ENCODE peak calls at places on chromosomes 4 and X, in five cellular contexts. V, H, U, E and W are unnamed samples. For H3K36me3, the result is how much of the 10 kb centered on the place peaks cover.

GRCh38 chr4:11438647-11439046 is 10.0 kb upstream of the HS3ST1 start:
- DNase-seq in V (no peak), H (no peak), U (no peak), E (no peak), W (no peak)

GRCh38 chr4:2258091-2259035 is 3.5 kb downstream of the MXD4 start:
- DNase-seq in V (peak), H (peak), U (no peak), E (peak), W (peak)

GRCh38 chr4:102477657-102478056 is 23.5 kb upstream of the NFKB1 start:
- DNase-seq in V (no peak), H (no peak), U (peak), E (no peak), W (no peak)

GRCh38 chrX:39592776-39593175 is 505.0 kb downstream of the BCOR start:
- DNase-seq in V (no peak), H (no peak), U (no peak), E (no peak), W (no peak)

GRCh38 chr4:121696140-121696640 is 590 bp downstream of the ANXA5 start:
- DNase-seq in V (peak), H (peak), U (peak), E (peak), W (no peak)

GRCh38 chr4:71187399-71188196 is 151.2 kb upstream of the SLC4A4 start:
- DNase-seq in V (no peak), H (peak), U (peak), E (no peak), W (no peak)

GRCh38 chr4:126687655-126688358 is 945.0 kb upstream of the INTU start:
- DNase-seq in V (no peak), H (no peak), U (peak), E (no peak), W (no peak)

GRCh38 chr4:3687538-3687937 is 78.6 kb upstream of the ADRA2C start:
- DNase-seq in V (peak), H (no peak), U (no peak), E (no peak), W (no peak)

GRCh38 chr4:150160473-150160872 is 82.2 kb downstream of the DCLK2 start:
- DNase-seq in V (no peak), H (no peak), U (no peak), E (no peak), W (no peak)

GRCh38 chr4:47465008-47465407 is 1.5 kb upstream of the COMMD8 start:
- DNase-seq in V (no peak), H (no peak), U (no peak), E (no peak), W (no peak)

GRCh38 chrX:57453901-57454300 is 137.9 kb upstream of the ZXDB start:
- DNase-seq in V (no peak), H (no peak), U (peak), E (no peak), W (no peak)

GRCh38 chr4:3329887-3330286 is 37.1 kb downstream of the RGS12 start:
- DNase-seq in V (no peak), H (no peak), U (no peak), E (no peak), W (no peak)

GRCh38 chr4:988726-989721 is 2.2 kb downstream of the IDUA start:
- DNase-seq in V (peak), H (no peak), U (no peak), E (peak), W (no peak)

GRCh38 chrX:46185923-46186810 is 359.1 kb downstream of the ZNF674 start:
- DNase-seq in V (no peak), H (no peak), U (no peak), E (no peak), W (no peak)

GRCh38 chr4:67918428-67918827 is 34.6 kb upstream of the TMPRSS11D start:
- DNase-seq in V (no peak), H (no peak), U (no peak), E (no peak), W (no peak)

GRCh38 chrX:4397471-4397870 is 684.0 kb upstream of the PRKX start:
- DNase-seq in V (no peak), H (no peak), U (no peak), E (no peak), W (no peak)

GRCh38 chr4:185479507-185479971 is 8.0 kb upstream of the CCDC110 start:
- DNase-seq in V (no peak), H (no peak), U (no peak), E (no peak), W (no peak)

GRCh38 chr4:97917115-97917514 is 226.2 kb downstream of the STPG2 start:
- DNase-seq in V (peak), H (no peak), U (no peak), E (no peak), W (no peak)

GRCh38 chr4:170025523-170026252 is 507 bp downstream of the MFAP3L start:
- DNase-seq in V (no peak), H (no peak), U (no peak), E (no peak), W (no peak)

GRCh38 chrX:40283981-40284380 is 186.2 kb upstream of the BCOR start:
- DNase-seq in V (no peak), H (no peak), U (no peak), E (peak), W (no peak)

GRCh38 chrX:124341361-124342132 is 4.8 kb upstream of the SH2D1A start:
- DNase-seq in V (no peak), H (no peak), U (no peak), E (no peak), W (no peak)

GRCh38 chr4:89357787-89358186 is 50.2 kb upstream of the GPRIN3 start:
- DNase-seq in V (no peak), H (no peak), U (no peak), E (no peak), W (no peak)

GRCh38 chr4:13539047-13539720 is 5.1 kb downstream of the NKX3-2 start:
- DNase-seq in V (peak), H (no peak), U (no peak), E (no peak), W (no peak)

GRCh38 chrX:31590581-31591113 is 518.8 kb upstream of the FTHL17 start:
- DNase-seq in V (no peak), H (no peak), U (peak), E (no peak), W (no peak)

GRCh38 chr4:987689-988513 is 1.1 kb downstream of the IDUA start:
- DNase-seq in V (peak), H (peak), U (no peak), E (no peak), W (no peak)

GRCh38 chr4:70471897-70472296 is at the start of gene MUC7:
- DNase-seq in V (no peak), H (no peak), U (no peak), E (no peak), W (no peak)

GRCh38 chr4:115844180-115844579 is 730.8 kb upstream of the NDST4 start:
- DNase-seq in V (no peak), H (no peak), U (no peak), E (no peak), W (no peak)

GRCh38 chr4:145681956-145682355 is 2.0 kb downstream of the C4orf51 start:
- DNase-seq in V (no peak), H (no peak), U (peak), E (no peak), W (no peak)

GRCh38 chr4:26181616-26182015 is 139.2 kb upstream of the RBPJ start:
- DNase-seq in V (no peak), H (no peak), U (peak), E (no peak), W (no peak)

GRCh38 chrX:136639506-136640176 is 8.3 kb upstream of the CD40LG start:
- DNase-seq in V (no peak), H (no peak), U (no peak), E (no peak), W (no peak)

GRCh38 chrX:129565046-129565649 is 25.1 kb downstream of the OCRL start:
- DNase-seq in V (no peak), H (no peak), U (peak), E (no peak), W (no peak)

GRCh38 chr4:46392421-46392820 is 2.5 kb upstream of the GABRA2 start:
- DNase-seq in V (no peak), H (no peak), U (peak), E (no peak), W (no peak)

GRCh38 chrX:41014776-41015175 is 70.5 kb upstream of the USP9X start:
- DNase-seq in V (no peak), H (no peak), U (peak), E (no peak), W (no peak)

GRCh38 chrX:103400931-103401330 is 24.6 kb downstream of the BEX3 start:
- DNase-seq in V (no peak), H (no peak), U (no peak), E (no peak), W (no peak)

GRCh38 chr4:16794816-16795445 is 103.5 kb downstream of the LDB2 start:
- DNase-seq in V (no peak), H (no peak), U (peak), E (peak), W (no peak)

GRCh38 chrX:148574247-148574973 is 74.0 kb downstream of the AFF2 start:
- DNase-seq in V (no peak), H (no peak), U (no peak), E (no peak), W (no peak)

GRCh38 chr4:132530846-132531245 is 618.2 kb upstream of the PCDH10 start:
- DNase-seq in V (no peak), H (no peak), U (no peak), E (no peak), W (no peak)

DNA sequence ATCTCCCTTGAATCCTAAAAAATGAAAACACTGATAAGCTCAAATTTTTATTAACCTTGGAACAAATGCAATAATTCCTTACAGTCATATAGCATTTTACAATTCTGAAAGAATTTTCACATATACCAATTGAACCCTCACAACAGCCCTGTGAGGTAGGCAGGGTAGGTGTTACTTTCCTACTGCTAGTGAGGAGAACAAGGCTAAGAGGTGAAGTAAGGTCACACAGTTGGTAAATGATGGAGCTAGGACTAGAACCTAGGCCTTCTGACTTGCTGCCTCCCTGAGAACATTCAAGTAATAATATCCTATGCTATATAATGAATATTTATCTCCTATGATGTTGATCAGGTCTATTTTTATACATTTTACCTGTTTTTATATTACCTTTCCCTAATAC is 9.7 kb downstream of the TAF9B start:
- DNase-seq in V (no peak), H (no peak), U (no peak), E (no peak), W (no peak)
- H3K36me3 ChIP-seq in V (under half), H (under half), U (under half), E (under half), W (under half)

GRCh38 chr4:56430203-56430602 is 5.2 kb downstream of the PPAT start:
- DNase-seq in V (no peak), H (no peak), U (no peak), E (no peak), W (no peak)

GRCh38 chr4:56433280-56433679 is 2.1 kb downstream of the PPAT start:
- DNase-seq in V (no peak), H (no peak), U (no peak), E (no peak), W (no peak)

GRCh38 chr4:56434599-56435000 is 815 bp downstream of the PPAT start:
- DNase-seq in V (no peak), H (no peak), U (peak), E (no peak), W (no peak)

GRCh38 chr4:56435748-56436442 is at the start of gene PAICS:
- DNase-seq in V (peak), H (peak), U (peak), E (peak), W (no peak)

DNA sequence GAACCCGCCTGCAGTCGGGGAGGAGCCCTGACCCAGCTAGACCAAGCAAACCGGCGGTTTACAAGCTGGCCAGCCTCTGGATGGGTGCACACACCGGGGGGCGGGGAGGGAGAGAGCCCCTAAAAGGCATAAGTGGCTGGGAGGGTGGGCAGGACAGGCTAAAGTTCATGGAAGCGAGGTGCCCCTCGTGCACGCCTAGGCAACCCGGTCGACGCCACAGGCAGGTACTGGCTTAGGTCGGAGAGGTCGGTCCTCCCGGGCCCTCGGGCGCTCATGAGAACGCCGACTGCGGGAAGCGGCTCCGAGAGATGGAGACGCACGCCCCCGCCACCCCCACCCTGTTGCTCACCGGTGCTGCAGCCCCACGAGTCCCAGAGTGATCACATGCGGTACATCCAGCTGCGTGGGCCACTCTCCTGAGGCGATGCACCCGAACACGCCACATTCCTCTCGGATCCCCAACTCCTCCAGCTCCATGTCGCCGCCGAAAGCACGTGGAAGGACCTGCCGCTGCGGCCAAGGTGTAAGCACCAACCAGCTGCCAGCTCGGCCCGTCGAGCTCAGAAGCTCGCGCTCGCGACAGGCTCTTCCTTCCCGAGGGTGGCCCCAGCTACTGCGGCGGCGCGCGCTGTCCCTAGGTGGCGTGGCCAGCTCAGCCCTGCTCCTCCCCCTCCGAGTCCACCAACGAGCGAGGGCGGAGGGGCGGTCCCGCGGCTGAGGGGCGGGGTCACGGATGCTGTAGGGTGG is at the start of gene PPAT:
- DNase-seq in V (peak), H (peak), U (peak), E (peak), W (peak)
- TF ChIP-seq POLR2A in V (no peak), H (peak), U (no peak), E (peak), W (no peak)

DNA sequence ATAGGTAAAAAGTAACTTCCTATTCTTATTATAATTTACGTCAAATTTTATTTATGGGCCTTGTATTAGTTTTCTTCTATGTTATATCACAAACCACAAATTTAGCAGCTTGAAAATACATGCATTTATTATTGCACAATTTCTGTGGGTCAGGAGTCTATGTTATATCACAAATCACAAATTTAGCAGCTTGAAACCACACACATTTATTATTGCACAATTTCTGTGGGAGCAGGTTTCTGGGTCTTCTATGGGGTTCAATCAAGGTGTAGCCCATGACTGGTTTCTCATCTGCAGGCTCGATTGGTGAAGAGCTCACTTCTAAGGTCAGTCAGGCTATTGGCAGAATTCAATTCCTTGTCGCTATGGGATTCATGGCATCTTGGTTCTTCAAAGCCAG is 332.7 kb upstream of the HAND2 start:
- DNase-seq in V (no peak), H (no peak), U (no peak), E (no peak), W (no peak)
- H3K27ac ChIP-seq in V (no peak), H (no peak), U (no peak), E (no peak), W (no peak)

DNA sequence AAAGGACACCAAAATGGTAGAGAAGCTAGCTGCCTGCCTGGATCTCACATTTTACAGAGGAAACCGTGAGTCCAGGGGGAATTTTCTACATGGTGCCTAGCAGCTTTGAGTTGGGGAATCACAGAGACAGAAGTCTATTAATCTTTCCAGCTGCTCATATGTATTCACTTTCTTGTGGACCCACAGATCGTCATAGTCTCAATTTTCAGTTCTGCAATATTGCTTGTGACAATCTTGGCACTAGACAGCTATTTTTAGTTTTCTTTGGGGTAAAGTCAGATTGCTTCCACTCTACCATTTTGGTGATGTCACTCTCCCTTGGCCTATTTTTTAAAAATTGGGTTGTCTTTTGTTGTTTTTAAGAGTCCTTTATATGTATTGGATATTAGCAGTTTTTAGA is 233.4 kb upstream of the STK26 start:
- DNase-seq in V (no peak), H (no peak), U (no peak), E (no peak), W (no peak)
- H3K36me3 ChIP-seq in V (under half), H (under half), U (under half), E (under half), W (under half)